ENCODE peak calls at places on chromosomes 5 and 9, in seven cellular contexts. C, X, G, F, B, R and Y are unnamed samples.

GRCh38 chr5:179890751-179891682 is 16.7 kb downstream of the TBC1D9B start:
- DNase-seq in R (no peak), C (no peak), G (no peak), B (no peak), F (no peak), X (no peak), Y (no peak)

GRCh38 chr9:135065804-135066203 is 21.7 kb upstream of the OLFM1 start:
- DNase-seq in R (no peak), C (no peak), G (no peak), B (no peak), X (no peak), F (no peak), Y (no peak)

GRCh38 chr5:170450041-170450660 is 53.7 kb upstream of the KCNIP1 start:
- DNase-seq in R (no peak), F (no peak), C (no peak), G (no peak), B (no peak), X (no peak), Y (no peak)

GRCh38 chr5:61347088-61347487 is 15.0 kb downstream of the ZSWIM6 start:
- DNase-seq in X (no peak), R (peak), G (no peak), F (no peak), B (no peak), C (peak), Y (no peak)

GRCh38 chr9:123816817-123817472 is 113.0 kb downstream of the DENND1A start:
- DNase-seq in X (no peak), G (no peak), R (no peak), C (no peak), B (no peak), F (peak), Y (peak)

GRCh38 chr9:134462304-134462703 is 136.0 kb downstream of the RXRA start:
- DNase-seq in R (no peak), B (no peak), X (no peak), G (no peak), F (no peak), C (no peak), Y (no peak)

GRCh38 chr9:71368157-71368556 is 246.7 kb upstream of the TRPM3 start:
- DNase-seq in F (no peak), X (no peak), C (no peak), B (no peak), R (no peak), G (no peak), Y (no peak)

GRCh38 chr5:759111-759741 is 25.3 kb downstream of the ZDHHC11B start:
- DNase-seq in F (no peak), X (peak), C (no peak), R (no peak), B (no peak), G (no peak), Y (peak)

GRCh38 chr9:33151007-33151557 is 16.1 kb downstream of the B4GALT1 start:
- DNase-seq in G (no peak), F (no peak), B (no peak), X (no peak), C (peak), R (peak), Y (peak)

GRCh38 chr5:61575103-61575502 is 243.0 kb downstream of the ZSWIM6 start:
- DNase-seq in R (no peak), G (no peak), F (peak), X (no peak), C (peak), B (no peak), Y (peak)

GRCh38 chr9:25353783-25354182 is 324.5 kb downstream of the TUSC1 start:
- DNase-seq in B (no peak), F (no peak), R (no peak), X (no peak), C (no peak), G (no peak), Y (peak)

GRCh38 chr9:124384210-124384609 is 31.0 kb downstream of the PSMB7 start:
- DNase-seq in R (no peak), C (no peak), X (no peak), B (no peak), F (no peak), G (no peak), Y (no peak)

GRCh38 chr5:31270396-31270795 is 76.9 kb downstream of the CDH6 start:
- DNase-seq in C (peak), B (no peak), G (no peak), F (no peak), X (no peak), R (peak), Y (peak)

GRCh38 chr9:6877671-6878161 is 119.9 kb downstream of the KDM4C start:
- DNase-seq in B (no peak), F (no peak), C (peak), G (no peak), X (no peak), R (no peak), Y (peak)

GRCh38 chr9:130110596-130111021 is 56.9 kb downstream of the GPR107 start:
- DNase-seq in C (peak), B (no peak), X (no peak), G (no peak), R (no peak), F (no peak), Y (no peak)

GRCh38 chr5:138334867-138335447 is 3.1 kb upstream of the FAM53C start:
- DNase-seq in C (no peak), F (peak), G (no peak), X (no peak), R (no peak), B (no peak), Y (peak)

GRCh38 chr5:39447059-39447458 is 22.3 kb upstream of the DAB2 start:
- DNase-seq in B (no peak), G (no peak), X (no peak), R (no peak), F (no peak), C (peak), Y (no peak)

GRCh38 chr9:14441976-14442651 is 128.2 kb upstream of the NFIB start:
- DNase-seq in G (no peak), R (peak), C (no peak), X (no peak), F (no peak), B (no peak), Y (no peak)

GRCh38 chr5:821504-821903 is 29.3 kb downstream of the ZDHHC11 start:
- DNase-seq in X (no peak), R (no peak), B (no peak), C (no peak), F (no peak), G (no peak), Y (no peak)

GRCh38 chr9:129624168-129624759 is 1.7 kb upstream of the NTMT1 start:
- DNase-seq in F (peak), R (peak), G (no peak), B (peak), C (peak), X (peak), Y (peak)

GRCh38 chr5:132265336-132266030 is 8.0 kb downstream of the PDLIM4 start:
- DNase-seq in G (no peak), X (no peak), C (peak), R (no peak), B (no peak), F (peak), Y (peak)

GRCh38 chr5:173862047-173862477 is 26.1 kb upstream of the CPEB4 start:
- DNase-seq in X (no peak), R (no peak), C (no peak), F (no peak), B (no peak), G (no peak), Y (no peak)

GRCh38 chr5:133121080-133121479 is 69.3 kb downstream of the HSPA4 start:
- DNase-seq in B (no peak), C (no peak), X (no peak), G (no peak), R (no peak), F (no peak), Y (peak)

GRCh38 chr5:150780816-150781221 is 2.3 kb downstream of the SMIM3 start:
- DNase-seq in B (no peak), X (no peak), F (peak), G (no peak), C (peak), R (no peak), Y (peak)

GRCh38 chr5:141637266-141637692 is 482 bp downstream of the RELL2 start:
- DNase-seq in G (no peak), C (peak), B (peak), X (peak), F (peak), R (no peak), Y (no peak)

GRCh38 chr9:130714586-130715110 is 21.1 kb downstream of the EXOSC2 start:
- DNase-seq in B (no peak), R (no peak), F (no peak), X (no peak), G (no peak), C (peak), Y (no peak)

GRCh38 chr5:127943061-127943371 is 140.6 kb upstream of the SLC12A2 start:
- DNase-seq in X (no peak), G (no peak), R (no peak), F (no peak), C (no peak), B (no peak), Y (no peak)

GRCh38 chr9:77751341-77752091 is 103.4 kb upstream of the GNA14 start:
- DNase-seq in C (peak), R (peak), X (peak), B (no peak), G (no peak), F (peak), Y (peak)

GRCh38 chr5:168117469-168117868 is 174.0 kb upstream of the WWC1 start:
- DNase-seq in G (no peak), X (no peak), C (no peak), F (no peak), R (no peak), B (no peak), Y (no peak)

GRCh38 chr9:124220551-124221451 is 36.9 kb upstream of the NEK6 start:
- DNase-seq in R (no peak), C (peak), G (no peak), F (peak), X (peak), B (no peak), Y (peak)

GRCh38 chr9:130689937-130690700 is 3.5 kb upstream of the EXOSC2 start:
- DNase-seq in G (no peak), F (peak), R (no peak), B (no peak), C (peak), X (peak), Y (peak)

GRCh38 chr9:123637940-123638634 is 282.1 kb downstream of the CRB2 start:
- DNase-seq in B (peak), X (no peak), F (no peak), R (peak), G (no peak), C (no peak), Y (peak)